ENCODE peak calls at places on chromosomes 11 and 22, in four cellular contexts. M is WTC11, H is HepG2, G is K562. E is an unnamed sample.

GRCh38 chr11:33987975-33988580 is 63.5 kb upstream of the CAPRIN1 start:
- DNase-seq in M (peak), H (peak), G (peak), E (peak)

GRCh38 chr11:94537051-94537600 is 6.6 kb upstream of the FUT4 start:
- DNase-seq in M (no peak), H (no peak), G (no peak), E (peak)

GRCh38 chr11:73260127-73260457 is 12.0 kb upstream of the P2RY6 start:
- DNase-seq in M (no peak), H (no peak), G (no peak), E (no peak)

GRCh38 chr11:107427569-107428180 is 29.9 kb downstream of the CWF19L2 start:
- DNase-seq in M (no peak), H (peak), G (no peak), E (no peak)

GRCh38 chr11:1822648-1823375 is 12.0 kb upstream of the SYT8 start:
- DNase-seq in M (no peak), H (no peak), G (no peak), E (no peak)

GRCh38 chr22:22884888-22885840 is 2.5 kb upstream of the IGLL5 start:
- DNase-seq in M (no peak), H (no peak), G (peak), E (no peak)

GRCh38 chr11:30015725-30016449 is 943 bp downstream of the KCNA4 start:
- DNase-seq in M (peak), H (no peak), G (no peak), E (no peak)

GRCh38 chr11:86115542-86116385 is 46.9 kb upstream of the PICALM start:
- DNase-seq in M (no peak), H (no peak), G (no peak), E (peak)

DNA sequence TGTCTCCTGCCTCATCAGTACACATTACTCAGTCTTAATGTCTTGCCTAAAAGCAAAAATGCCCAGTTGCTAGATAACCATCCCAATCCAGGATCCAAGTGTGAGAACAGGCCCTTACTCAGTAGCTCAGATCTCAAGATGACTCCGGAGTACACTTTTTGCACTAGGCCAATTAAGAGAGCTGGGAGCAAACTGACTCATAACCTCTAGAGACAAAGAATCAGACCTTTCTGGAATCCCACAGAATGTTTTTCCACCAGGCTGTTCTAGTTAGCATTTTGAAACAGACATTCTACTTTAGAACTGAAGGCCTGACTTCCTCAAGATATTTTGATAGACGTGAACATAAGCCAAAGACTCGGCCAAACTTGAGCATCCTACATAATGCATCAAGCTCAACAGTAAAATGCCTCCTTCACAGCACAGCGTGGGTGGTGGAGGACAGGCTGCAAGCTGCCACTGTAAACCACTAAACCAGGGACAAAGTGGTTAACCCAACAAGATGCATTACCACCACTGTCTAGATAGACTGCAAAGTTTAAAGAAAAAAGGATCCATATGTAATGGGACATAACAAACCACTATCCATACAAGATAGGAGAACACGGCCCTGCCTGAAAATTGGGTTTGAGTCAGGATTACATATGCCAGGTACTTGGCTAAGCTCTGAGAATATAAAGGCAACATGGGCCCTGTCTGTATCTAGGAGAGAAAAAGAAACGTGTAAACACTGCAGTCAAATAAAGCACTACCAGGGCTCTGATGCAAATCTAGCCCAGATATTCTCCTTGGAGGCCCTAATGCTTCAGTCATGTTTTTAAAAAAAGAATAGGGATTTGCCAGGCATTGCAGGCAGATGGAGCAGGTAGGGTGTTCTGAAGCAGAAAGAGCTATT is 48.3 kb downstream of the MYH9 start:
- DNase-seq in M (no peak), H (no peak), G (no peak), E (no peak)
- TF ChIP-seq NR3C1 in M (no peak), H (no peak), G (no peak), E (no peak)

DNA sequence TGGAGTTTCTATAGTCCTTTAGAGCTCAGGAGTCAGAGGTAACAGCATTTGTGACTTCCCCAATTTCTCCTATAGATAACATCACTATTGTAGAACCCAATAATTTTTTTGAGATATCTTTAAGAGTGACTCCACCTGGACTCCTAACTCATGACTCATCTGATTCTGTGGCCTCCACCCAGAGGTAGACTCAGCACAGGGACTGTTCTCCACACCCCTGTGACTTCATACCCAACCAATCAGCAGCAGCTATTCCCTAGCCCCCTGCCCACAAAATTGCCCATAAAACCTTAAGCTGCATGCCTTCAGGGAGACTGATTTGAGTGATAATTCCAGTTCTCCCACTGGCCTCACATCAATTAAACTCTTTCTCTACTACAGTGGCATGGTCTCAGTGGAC is 475.4 kb upstream of the FAT3 start:
- DNase-seq in M (no peak), H (no peak), G (no peak), E (no peak)
- TF ChIP-seq NR3C1 in M (no peak), H (no peak), G (no peak), E (no peak)

GRCh38 chr11:123250811-123251655 is 56.0 kb upstream of the CLMP start:
- DNase-seq in M (no peak), H (no peak), G (no peak), E (no peak)
- TF ChIP-seq NR3C1 in M (no peak), H (no peak), G (no peak), E (no peak)

GRCh38 chr11:64858467-64859401 is 14.3 kb upstream of the CDC42BPG start:
- DNase-seq in M (no peak), H (no peak), G (no peak), E (no peak)

GRCh38 chr11:64855596-64856304 is 11.3 kb upstream of the CDC42BPG start:
- DNase-seq in M (no peak), H (no peak), G (no peak), E (no peak)

GRCh38 chr11:64854534-64855502 is 10.4 kb upstream of the CDC42BPG start:
- DNase-seq in M (no peak), H (peak), G (peak), E (peak)

GRCh38 chr11:64857485-64857884 is 13.0 kb upstream of the CDC42BPG start:
- DNase-seq in M (no peak), H (no peak), G (no peak), E (no peak)

GRCh38 chr11:64856382-64857227 is 12.2 kb upstream of the CDC42BPG start:
- DNase-seq in M (no peak), H (peak), G (no peak), E (peak)
- TF ChIP-seq NR3C1 in M (no peak), H (no peak), G (no peak), E (no peak)

GRCh38 chr22:34416321-34416900 is 496.1 kb upstream of the LARGE1 start:
- DNase-seq in M (no peak), H (no peak), G (no peak), E (no peak)

GRCh38 chr22:34410111-34410510 is 489.8 kb upstream of the LARGE1 start:
- DNase-seq in M (no peak), H (no peak), G (no peak), E (no peak)

DNA sequence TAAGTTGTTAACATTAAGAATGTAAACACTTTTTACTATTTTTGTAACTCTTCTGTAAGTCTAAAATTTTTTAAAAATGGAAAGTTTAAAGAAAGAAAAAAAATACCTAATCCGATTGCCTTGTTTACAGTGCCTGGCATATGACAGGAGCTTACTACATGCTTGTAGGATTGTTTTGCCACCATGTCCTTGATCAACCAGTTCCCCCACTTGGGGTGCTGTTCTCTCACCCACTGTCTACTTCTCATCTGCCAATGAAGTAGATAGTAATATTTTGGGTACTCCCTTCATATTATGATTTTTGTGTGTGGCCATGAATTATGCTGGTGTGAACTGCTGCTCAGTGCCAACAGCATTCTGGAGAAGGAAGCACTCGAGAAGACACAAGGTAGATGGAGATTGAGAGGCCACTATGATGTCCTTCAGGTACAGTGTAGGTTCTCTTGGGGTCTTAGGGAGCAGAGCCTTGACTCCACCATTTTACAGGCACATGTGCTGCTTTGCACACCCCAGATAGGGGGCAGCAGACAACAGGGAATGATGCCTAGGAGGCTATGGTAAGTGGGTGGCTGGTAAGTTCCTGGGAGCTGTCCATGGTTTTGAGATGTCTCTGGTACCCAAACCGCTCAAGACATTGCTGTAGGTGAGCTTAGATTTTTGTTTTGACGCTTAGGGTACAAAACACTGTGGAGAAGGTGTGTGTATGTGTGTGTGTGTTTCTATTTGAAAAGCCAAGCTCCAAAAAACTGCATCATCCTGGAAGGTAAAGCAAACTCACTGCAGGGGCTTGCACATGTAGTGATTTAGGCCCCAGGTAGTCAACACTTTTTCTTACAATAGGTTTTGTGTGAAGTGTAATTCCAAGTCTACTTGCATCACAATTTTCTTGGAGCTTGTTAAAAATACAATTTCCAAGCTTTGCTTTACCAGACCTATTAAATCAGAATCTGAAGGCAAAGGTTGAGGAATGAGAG is 494.5 kb upstream of the LARGE1 start:
- DNase-seq in M (peak), H (peak), G (peak), E (peak)
- TF ChIP-seq NR3C1 in M (no peak), H (no peak), G (no peak), E (no peak)

GRCh38 chr22:38071421-38072321 is 12.3 kb downstream of the SLC16A8 start:
- DNase-seq in M (no peak), H (no peak), G (no peak), E (peak)

GRCh38 chr22:38070250-38070921 is 13.2 kb downstream of the PICK1 start:
- DNase-seq in M (no peak), H (no peak), G (no peak), E (no peak)

GRCh38 chr22:38068641-38069371 is 11.6 kb downstream of the PICK1 start:
- DNase-seq in M (no peak), H (no peak), G (no peak), E (no peak)

GRCh38 chr22:38067771-38068360 is 10.7 kb downstream of the PICK1 start:
- DNase-seq in M (no peak), H (no peak), G (no peak), E (no peak)

DNA sequence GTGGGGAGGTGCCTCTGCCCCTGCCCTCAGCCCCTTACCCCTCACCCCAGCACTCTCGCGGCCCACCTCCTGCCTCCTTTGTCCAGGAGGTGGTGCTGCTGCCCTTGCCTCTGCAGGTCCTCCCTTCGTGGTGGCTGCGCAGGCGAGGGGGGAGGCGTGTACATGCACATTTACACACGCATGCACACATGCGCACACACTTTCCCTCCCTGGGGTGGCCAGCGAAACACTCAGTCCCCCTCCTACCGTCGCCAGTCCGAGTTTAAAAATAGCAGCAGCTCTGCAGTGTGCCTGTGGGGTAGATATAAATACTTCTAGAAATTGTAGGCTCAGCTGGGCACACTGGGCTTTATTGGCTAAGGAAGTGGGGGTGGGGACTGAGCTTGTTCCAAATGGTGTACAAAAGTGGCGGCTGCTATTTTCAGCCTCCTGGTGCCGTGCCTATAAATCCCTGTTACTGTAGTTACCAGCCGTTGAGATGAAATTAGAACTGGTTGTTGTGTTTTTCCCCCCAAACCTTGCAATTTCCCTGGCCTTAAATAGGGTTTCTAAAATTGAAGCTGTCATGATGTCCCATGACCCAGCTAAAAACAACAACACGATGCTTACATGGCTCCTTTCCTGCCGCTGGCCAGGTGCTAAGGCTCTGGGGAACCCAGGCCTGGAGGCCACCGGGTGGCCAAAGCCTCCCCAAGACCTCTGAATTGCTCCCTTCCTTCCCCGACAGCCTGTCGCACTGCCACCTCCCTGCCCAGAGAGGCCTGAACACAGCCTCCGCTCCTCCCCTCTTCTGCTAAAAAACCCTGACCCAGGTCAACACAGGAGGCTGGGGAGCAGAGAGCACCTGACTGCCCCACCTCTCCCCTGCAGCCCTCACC is 12.4 kb downstream of the PICK1 start:
- DNase-seq in M (peak), H (no peak), G (peak), E (no peak)
- TF ChIP-seq NR3C1 in M (no peak), H (no peak), G (no peak), E (no peak)

DNA sequence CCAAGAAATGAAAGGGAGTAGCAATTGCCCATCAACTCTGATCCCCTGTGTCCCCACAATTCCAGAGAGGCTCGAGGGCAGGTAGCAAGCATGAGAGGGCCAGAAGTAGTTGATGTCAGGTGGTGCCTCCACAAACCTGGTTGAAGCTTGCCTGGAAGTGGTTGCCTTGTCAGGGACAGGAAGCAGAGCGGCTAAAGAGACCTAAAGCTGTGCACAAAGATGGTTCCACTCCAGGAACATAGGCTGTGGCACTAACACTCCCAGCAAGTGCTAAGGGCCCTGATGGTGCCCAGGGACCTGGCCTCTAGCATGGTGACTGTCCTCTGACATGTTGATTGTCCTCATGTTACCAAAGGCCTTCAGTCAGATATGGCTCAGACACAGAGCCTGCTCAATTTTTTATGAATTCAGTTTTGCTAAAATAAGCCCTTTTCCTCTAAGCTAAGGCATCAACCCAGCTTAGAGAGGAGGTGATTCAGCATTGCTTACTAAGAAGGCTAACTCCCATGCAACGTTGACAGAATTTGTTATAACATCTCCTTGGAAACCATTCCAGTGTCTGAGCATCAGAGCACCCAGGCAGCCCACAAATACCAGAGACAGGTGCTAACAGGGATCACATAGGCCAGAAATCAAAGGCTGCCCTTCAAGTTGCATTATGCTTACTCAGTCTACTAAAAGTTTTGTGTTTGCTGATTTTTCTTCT is 196.3 kb upstream of the ARHGAP20 start:
- DNase-seq in M (no peak), H (no peak), G (no peak), E (no peak)
- TF ChIP-seq NR3C1 in M (no peak), H (no peak), G (no peak), E (no peak)

DNA sequence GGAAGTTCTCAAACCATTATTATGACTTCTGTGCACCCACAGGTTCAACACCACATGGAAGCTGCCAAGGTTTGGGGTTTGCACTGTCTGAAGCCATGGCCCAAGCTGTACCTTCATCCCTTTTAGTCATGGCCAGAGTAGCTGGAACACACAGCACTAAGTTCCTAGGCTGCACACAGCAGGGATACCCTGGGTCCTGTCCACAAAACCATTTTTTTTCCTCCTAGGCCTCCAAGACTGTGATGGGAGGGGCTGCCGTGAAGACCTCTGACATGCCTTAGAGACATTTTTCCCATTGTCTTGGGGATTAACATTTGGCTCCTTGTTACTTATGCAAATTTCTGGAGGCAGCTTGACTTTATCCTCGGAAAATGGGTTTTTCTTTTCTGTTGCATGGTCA is 42.7 kb downstream of the DDIAS start:
- DNase-seq in M (no peak), H (no peak), G (no peak), E (no peak)
- TF ChIP-seq NR3C1 in M (no peak), H (no peak), G (no peak), E (no peak)

GRCh38 chr11:123060265-123061000 is 1.5 kb downstream of the HSPA8 start:
- DNase-seq in M (no peak), H (no peak), G (no peak), E (no peak)
- TF ChIP-seq NR3C1 in M (no peak), H (no peak), G (no peak), E (no peak)

E was measured in A549.